ENCODE peak calls at places on chromosomes 3 and 15, in nine cellular contexts. F, K, E, J, C, W, S, X and N are unnamed samples. For H3K4me1, the result is how much of the 10 kb centered on the place peaks cover.

GRCh38 chr15:56786966-56787365 is 53.7 kb upstream of the ZNF280D start:
- DNase-seq in E (no peak), J (no peak), K (no peak), S (no peak), W (no peak), X (no peak), F (no peak), C (no peak), N (no peak)

GRCh38 chr3:122366379-122366749 is 16.7 kb downstream of the MIX23 start:
- DNase-seq in J (no peak), E (no peak), C (no peak), F (no peak), K (no peak), X (no peak), S (no peak), W (no peak), N (no peak)

GRCh38 chr15:62291262-62291661 is 126.2 kb upstream of the C2CD4B start:
- DNase-seq in S (no peak), J (no peak), C (no peak), X (no peak), K (no peak), F (no peak), E (no peak), W (no peak), N (no peak)

GRCh38 chr3:117567903-117568302 is 858.3 kb downstream of the TUSC7 start:
- DNase-seq in X (no peak), J (no peak), C (no peak), F (no peak), W (no peak), E (no peak), S (no peak), K (no peak), N (no peak)

GRCh38 chr3:45026957-45027356 is 854 bp downstream of the CLEC3B start:
- DNase-seq in F (no peak), J (no peak), K (peak), S (no peak), C (peak), E (peak), W (no peak), X (peak), N (no peak)

GRCh38 chr15:30859091-30859874 is 44.4 kb upstream of the FAN1 start:
- DNase-seq in F (no peak), C (no peak), K (no peak), S (peak), W (no peak), X (no peak), J (peak), E (no peak), N (peak)

GRCh38 chr15:55823699-55824098 is 80.7 kb upstream of the PRTG start:
- DNase-seq in S (no peak), K (no peak), X (no peak), E (no peak), J (no peak), W (no peak), F (no peak), C (no peak), N (no peak)

GRCh38 chr3:27708246-27708645 is 13.9 kb downstream of the EOMES start:
- DNase-seq in J (no peak), W (no peak), C (no peak), F (no peak), K (no peak), X (no peak), S (no peak), E (no peak), N (no peak)

GRCh38 chr15:20346082-20346805 is 195.4 kb downstream of the GOLGA6L6 start:
- DNase-seq in C (no peak), X (no peak), E (peak), S (no peak), J (no peak), K (no peak), W (peak), F (no peak), N (no peak)

GRCh38 chr3:190319660-190320059 is 2.6 kb downstream of the CLDN1 start:
- DNase-seq in E (no peak), X (no peak), S (no peak), F (no peak), C (no peak), K (no peak), W (no peak), J (no peak), N (no peak)

GRCh38 chr3:124351430-124352142 is 359.7 kb upstream of the ROPN1 start:
- DNase-seq in W (no peak), E (peak), X (no peak), K (no peak), J (no peak), C (peak), S (peak), F (no peak), N (no peak)

GRCh38 chr15:33032053-33032452 is 162.5 kb downstream of the FMN1 start:
- DNase-seq in E (no peak), F (no peak), S (no peak), W (no peak), J (no peak), K (no peak), X (no peak), C (no peak), N (no peak)

GRCh38 chr3:7487763-7488162 is 626.8 kb downstream of the GRM7 start:
- DNase-seq in W (no peak), K (no peak), S (no peak), J (no peak), C (no peak), X (no peak), E (no peak), F (no peak), N (no peak)

GRCh38 chr15:88701561-88702095 is 62.8 kb downstream of the ISG20 start:
- DNase-seq in W (no peak), F (peak), J (no peak), E (no peak), X (no peak), S (peak), K (peak), C (no peak), N (no peak)

GRCh38 chr15:33551860-33552259 is 241.1 kb downstream of the RYR3 start:
- DNase-seq in C (no peak), K (no peak), X (no peak), F (no peak), J (no peak), S (no peak), W (no peak), E (no peak), N (no peak)

GRCh38 chr15:55823191-55823670 is 80.3 kb upstream of the PRTG start:
- DNase-seq in E (no peak), J (no peak), W (no peak), K (no peak), S (no peak), C (peak), X (no peak), F (no peak), N (no peak)

GRCh38 chr15:50183112-50183794 is 1.3 kb downstream of the SLC27A2 start:
- DNase-seq in E (no peak), K (no peak), X (no peak), S (no peak), C (no peak), W (no peak), J (no peak), F (no peak), N (no peak)
- H3K27ac ChIP-seq in E (no peak), K (no peak), X (no peak), S (no peak), C (no peak), W (no peak), J (no peak), F (no peak), N (peak)

GRCh38 chr3:175343946-175344345 is 484.8 kb downstream of the NAALADL2 start:
- DNase-seq in E (no peak), F (no peak), W (no peak), S (no peak), X (no peak), K (no peak), J (no peak), C (no peak), N (no peak)

GRCh38 chr3:175342196-175342595 is 483.1 kb downstream of the NAALADL2 start:
- DNase-seq in E (no peak), X (no peak), W (no peak), J (no peak), K (no peak), F (no peak), C (no peak), S (no peak), N (no peak)

GRCh38 chr3:175349181-175349580 is 490.0 kb downstream of the NAALADL2 start:
- DNase-seq in F (no peak), W (no peak), S (no peak), K (no peak), J (no peak), C (no peak), X (no peak), E (no peak), N (no peak)

GRCh38 chr3:175346573-175347356 is 487.6 kb downstream of the NAALADL2 start:
- DNase-seq in F (no peak), X (peak), E (peak), K (peak), W (peak), S (no peak), C (peak), J (no peak), N (no peak)
- H3K4me3 ChIP-seq in F (no peak), X (no peak), E (no peak), K (no peak), W (no peak), S (no peak), C (no peak), J (no peak), N (no peak)

GRCh38 chr3:170222647-170223541 is 670 bp downstream of the PRKCI start:
- DNase-seq in F (peak), W (no peak), S (peak), E (no peak), X (no peak), K (peak), C (peak), J (peak), N (peak)

GRCh38 chr3:170221924-170222646 is at the start of gene PRKCI:
- DNase-seq in J (peak), C (peak), E (peak), W (peak), K (peak), X (peak), F (peak), S (peak), N (peak)

GRCh38 chr3:170226426-170226960 is 4.3 kb downstream of the PRKCI start:
- DNase-seq in W (no peak), S (no peak), F (no peak), X (no peak), K (no peak), C (no peak), J (no peak), E (no peak), N (no peak)

GRCh38 chr3:170228093-170228766 is 6.0 kb downstream of the PRKCI start:
- DNase-seq in W (no peak), K (no peak), J (no peak), F (no peak), C (no peak), E (no peak), X (no peak), S (no peak), N (no peak)

DNA sequence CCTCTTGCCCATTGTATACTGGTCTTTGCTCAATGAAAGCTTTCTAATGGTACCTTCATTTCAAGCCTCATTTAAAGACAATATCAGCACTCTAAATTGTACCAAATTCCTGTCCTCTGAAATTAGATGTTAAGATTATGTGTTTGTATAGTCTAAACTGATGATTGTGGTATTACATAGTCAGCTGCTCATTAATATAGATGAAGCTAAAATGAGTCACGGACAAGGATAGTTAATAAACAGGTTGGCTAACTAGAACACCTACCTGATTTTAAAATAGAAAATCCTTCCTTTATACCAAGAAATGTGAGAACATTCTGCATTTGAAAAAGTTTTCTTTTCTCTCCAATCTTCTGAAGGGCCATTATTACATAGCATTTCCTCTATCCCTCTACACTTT is 2.9 kb downstream of the PRKCI start:
- DNase-seq in C (no peak), S (no peak), J (no peak), X (no peak), F (no peak), W (no peak), E (no peak), K (no peak), N (no peak)
- H3K4me1 ChIP-seq in C (under half), S (under half), J (under half), X (under half), F (under half), W (under half), E (under half), K (under half), N (under half)

DNA sequence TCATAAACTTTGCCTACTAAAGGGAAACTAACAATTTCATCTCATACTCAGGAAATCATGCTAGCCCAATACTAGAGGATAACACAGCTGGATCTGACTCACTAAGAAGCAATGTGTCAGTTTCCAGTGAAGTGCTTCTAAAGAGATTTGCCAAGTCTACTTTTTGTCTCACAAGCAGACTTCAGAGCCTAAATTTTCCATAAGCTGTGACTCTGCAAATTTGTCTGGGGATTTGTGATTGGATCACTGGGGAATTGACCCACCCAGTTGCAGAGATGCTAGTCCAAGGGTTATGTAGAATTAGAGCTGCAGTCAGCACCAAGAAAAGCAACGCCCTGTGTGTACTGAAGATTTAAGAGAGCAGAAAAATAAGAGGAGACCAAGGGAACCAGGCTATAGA is 647.1 kb downstream of the NTRK3 start:
- DNase-seq in K (no peak), E (no peak), C (no peak), W (no peak), X (no peak), F (no peak), J (no peak), S (no peak), N (no peak)
- H3K27ac ChIP-seq in K (no peak), E (no peak), C (peak), W (no peak), X (no peak), F (no peak), J (no peak), S (no peak), N (no peak)

GRCh38 chr15:44729394-44729913 is 6.9 kb upstream of the TRIM69 start:
- DNase-seq in X (peak), K (peak), S (peak), C (no peak), W (peak), F (no peak), E (peak), J (no peak), N (no peak)

GRCh38 chr15:44727462-44728231 is 8.7 kb upstream of the TRIM69 start:
- DNase-seq in W (no peak), F (no peak), S (no peak), J (no peak), E (no peak), C (no peak), X (no peak), K (no peak), N (no peak)

GRCh38 chr15:44726136-44726535 is 10.2 kb upstream of the TRIM69 start:
- DNase-seq in W (no peak), J (peak), C (no peak), F (no peak), K (no peak), S (no peak), E (no peak), X (no peak), N (no peak)

GRCh38 chr15:44728576-44729393 is 7.5 kb upstream of the TRIM69 start:
- DNase-seq in F (peak), W (peak), E (peak), X (peak), S (peak), C (peak), K (peak), J (peak), N (peak)

DNA sequence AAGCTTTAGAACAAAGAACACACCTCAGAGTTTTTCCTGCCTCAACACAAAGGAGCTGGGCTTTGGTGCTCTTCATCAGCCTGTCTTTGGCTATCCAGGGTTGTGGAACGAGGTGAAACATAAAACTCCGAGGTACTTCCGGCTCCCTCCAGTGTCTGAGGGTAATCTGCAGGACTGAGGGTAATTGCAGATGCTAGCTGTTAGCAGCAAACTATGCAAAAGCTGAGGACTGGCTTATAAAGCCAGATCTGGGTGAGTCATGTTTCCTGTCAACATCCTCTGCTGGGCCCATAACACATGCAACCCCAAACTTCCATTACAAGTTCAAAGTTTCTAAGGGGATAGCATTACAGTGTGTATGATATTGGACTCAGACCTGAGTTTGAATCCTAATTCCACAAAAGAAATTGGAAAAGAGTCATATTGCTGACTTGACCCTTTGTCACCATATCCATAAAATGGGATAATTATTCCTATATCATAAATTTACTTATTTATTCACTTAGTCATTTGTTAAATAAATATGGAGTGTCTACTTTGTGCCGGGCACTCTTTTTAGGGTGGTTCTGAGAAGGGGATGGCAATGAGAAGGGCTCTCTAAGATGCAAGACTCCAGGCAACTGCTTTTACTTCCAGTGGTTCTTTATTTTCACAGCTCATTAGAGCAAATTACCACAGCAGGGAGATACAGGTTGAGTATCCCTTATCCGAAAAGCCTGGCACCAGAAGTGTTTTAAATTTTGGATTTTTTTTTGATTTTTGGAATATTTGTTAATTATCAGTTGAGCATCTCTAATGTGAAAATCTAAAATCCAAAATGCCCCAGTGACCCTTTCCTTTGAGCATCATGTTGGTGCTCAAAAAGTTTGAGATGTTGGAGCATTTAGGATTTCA is 9.5 kb upstream of the TRIM69 start:
- DNase-seq in S (peak), K (peak), W (no peak), C (peak), E (peak), J (peak), X (no peak), F (peak), N (peak)
- H3K4me3 ChIP-seq in S (no peak), K (no peak), W (peak), C (peak), E (no peak), J (peak), X (peak), F (peak), N (peak)

GRCh38 chr15:67120009-67120838 is 54.8 kb downstream of the SMAD3 start:
- DNase-seq in K (no peak), S (no peak), E (no peak), C (no peak), W (no peak), J (no peak), X (no peak), F (no peak), N (no peak)
- H3K4me1 ChIP-seq in K (under half), S (under half), E (under half), C (half or more), W (half or more), J (half or more), X (half or more), F (half or more), N (half or more)

GRCh38 chr3:16102187-16102561 is 72.3 kb upstream of the GALNT15 start:
- DNase-seq in E (no peak), C (no peak), X (no peak), K (no peak), F (no peak), J (no peak), W (no peak), S (no peak), N (no peak)

GRCh38 chr3:16103472-16103871 is 71.0 kb upstream of the GALNT15 start:
- DNase-seq in X (peak), W (no peak), F (no peak), C (no peak), K (no peak), S (no peak), E (no peak), J (no peak), N (no peak)

GRCh38 chr3:16101295-16102186 is 72.9 kb upstream of the GALNT15 start:
- DNase-seq in J (no peak), C (no peak), X (no peak), W (no peak), F (no peak), E (no peak), S (no peak), K (peak), N (no peak)

GRCh38 chr3:16104161-16104560 is 70.3 kb upstream of the GALNT15 start:
- DNase-seq in C (no peak), F (no peak), S (no peak), E (no peak), W (no peak), K (no peak), J (no peak), X (no peak), N (no peak)

GRCh38 chr3:16102905-16103364 is 71.5 kb upstream of the GALNT15 start:
- DNase-seq in J (no peak), X (no peak), W (no peak), E (no peak), S (no peak), C (no peak), F (no peak), K (no peak), N (no peak)
- H3K27ac ChIP-seq in J (no peak), X (peak), W (peak), E (no peak), S (no peak), C (peak), F (no peak), K (peak), N (no peak)